ENCODE peak calls at places on chromosomes 5 and 9, in ten cellular contexts. One of them, this sample, is unnamed.

GRCh38 chr9:92726348-92726747 is 38.3 kb downstream of the BICD2 start:
- DNase-seq in naive thymus-derived CD8-positive, alpha-beta T cell: no peak
- DNase-seq in HEK293T: no peak
- DNase-seq in GM12865: no peak
- DNase-seq in stimulated activated CD8-positive, alpha-beta memory T cell treated with anti-CD3 and anti-CD28 coated beads, Interleukin-7, amount 100 ng/mL, for 4 hours: no peak
- DNase-seq in NCI-H1092: no peak
- DNase-seq in psoas muscle: no peak
- DNase-seq in GM13977: no peak
- DNase-seq in HCT116: no peak
- DNase-seq in HT1080: no peak
- DNase-seq in this sample: no peak

GRCh38 chr5:133890776-133891280 is 77.6 kb downstream of the C5orf15 start:
- DNase-seq in naive thymus-derived CD8-positive, alpha-beta T cell: no peak
- DNase-seq in HEK293T: no peak
- DNase-seq in GM12865: no peak
- DNase-seq in stimulated activated CD8-positive, alpha-beta memory T cell treated with anti-CD3 and anti-CD28 coated beads, Interleukin-7, amount 100 ng/mL, for 4 hours: no peak
- DNase-seq in NCI-H1092: no peak
- DNase-seq in psoas muscle: peak
- DNase-seq in GM13977: no peak
- DNase-seq in HCT116: no peak
- DNase-seq in HT1080: no peak
- DNase-seq in this sample: no peak

GRCh38 chr5:147051193-147051592 is 172.6 kb upstream of the PPP2R2B start:
- DNase-seq in naive thymus-derived CD8-positive, alpha-beta T cell: no peak
- DNase-seq in HEK293T: no peak
- DNase-seq in GM12865: no peak
- DNase-seq in stimulated activated CD8-positive, alpha-beta memory T cell treated with anti-CD3 and anti-CD28 coated beads, Interleukin-7, amount 100 ng/mL, for 4 hours: no peak
- DNase-seq in NCI-H1092: no peak
- DNase-seq in psoas muscle: no peak
- DNase-seq in GM13977: no peak
- DNase-seq in HCT116: no peak
- DNase-seq in HT1080: peak
- DNase-seq in this sample: no peak

GRCh38 chr5:61599370-61600140 is 267.5 kb downstream of the ZSWIM6 start:
- DNase-seq in naive thymus-derived CD8-positive, alpha-beta T cell: no peak
- DNase-seq in HEK293T: no peak
- DNase-seq in GM12865: no peak
- DNase-seq in stimulated activated CD8-positive, alpha-beta memory T cell treated with anti-CD3 and anti-CD28 coated beads, Interleukin-7, amount 100 ng/mL, for 4 hours: no peak
- DNase-seq in NCI-H1092: no peak
- DNase-seq in psoas muscle: peak
- DNase-seq in GM13977: no peak
- DNase-seq in HCT116: no peak
- DNase-seq in HT1080: peak
- DNase-seq in this sample: no peak

GRCh38 chr9:16133556-16134227 is 580.8 kb downstream of the CCDC171 start:
- DNase-seq in naive thymus-derived CD8-positive, alpha-beta T cell: peak
- DNase-seq in HEK293T: peak
- DNase-seq in GM12865: peak
- DNase-seq in stimulated activated CD8-positive, alpha-beta memory T cell treated with anti-CD3 and anti-CD28 coated beads, Interleukin-7, amount 100 ng/mL, for 4 hours: no peak
- DNase-seq in NCI-H1092: peak
- DNase-seq in psoas muscle: peak
- DNase-seq in GM13977: peak
- DNase-seq in HCT116: peak
- DNase-seq in HT1080: peak
- DNase-seq in this sample: no peak

GRCh38 chr9:68500457-68501158 is 40.1 kb downstream of the TMEM252 start:
- DNase-seq in naive thymus-derived CD8-positive, alpha-beta T cell: no peak
- DNase-seq in HEK293T: no peak
- DNase-seq in GM12865: no peak
- DNase-seq in stimulated activated CD8-positive, alpha-beta memory T cell treated with anti-CD3 and anti-CD28 coated beads, Interleukin-7, amount 100 ng/mL, for 4 hours: no peak
- DNase-seq in NCI-H1092: no peak
- DNase-seq in psoas muscle: no peak
- DNase-seq in GM13977: no peak
- DNase-seq in HCT116: no peak
- DNase-seq in HT1080: peak
- DNase-seq in this sample: no peak

GRCh38 chr5:96407441-96407840 is 25.6 kb downstream of the PCSK1 start:
- DNase-seq in naive thymus-derived CD8-positive, alpha-beta T cell: no peak
- DNase-seq in HEK293T: no peak
- DNase-seq in GM12865: no peak
- DNase-seq in stimulated activated CD8-positive, alpha-beta memory T cell treated with anti-CD3 and anti-CD28 coated beads, Interleukin-7, amount 100 ng/mL, for 4 hours: no peak
- DNase-seq in NCI-H1092: no peak
- DNase-seq in psoas muscle: no peak
- DNase-seq in GM13977: no peak
- DNase-seq in HCT116: no peak
- DNase-seq in HT1080: no peak
- DNase-seq in this sample: no peak

GRCh38 chr5:135005076-135005475 is 29.0 kb downstream of the PITX1 start:
- DNase-seq in naive thymus-derived CD8-positive, alpha-beta T cell: no peak
- DNase-seq in HEK293T: peak
- DNase-seq in GM12865: no peak
- DNase-seq in stimulated activated CD8-positive, alpha-beta memory T cell treated with anti-CD3 and anti-CD28 coated beads, Interleukin-7, amount 100 ng/mL, for 4 hours: no peak
- DNase-seq in NCI-H1092: no peak
- DNase-seq in psoas muscle: no peak
- DNase-seq in GM13977: no peak
- DNase-seq in HCT116: no peak
- DNase-seq in HT1080: no peak
- DNase-seq in this sample: no peak

GRCh38 chr5:1850324-1851154 is 32.2 kb downstream of the IRX4 start:
- DNase-seq in naive thymus-derived CD8-positive, alpha-beta T cell: no peak
- DNase-seq in HEK293T: no peak
- DNase-seq in GM12865: no peak
- DNase-seq in stimulated activated CD8-positive, alpha-beta memory T cell treated with anti-CD3 and anti-CD28 coated beads, Interleukin-7, amount 100 ng/mL, for 4 hours: no peak
- DNase-seq in NCI-H1092: no peak
- DNase-seq in psoas muscle: peak
- DNase-seq in GM13977: no peak
- DNase-seq in HCT116: no peak
- DNase-seq in HT1080: no peak
- DNase-seq in this sample: no peak

GRCh38 chr9:38278931-38279532 is 113.5 kb upstream of the ALDH1B1 start:
- DNase-seq in naive thymus-derived CD8-positive, alpha-beta T cell: no peak
- DNase-seq in HEK293T: no peak
- DNase-seq in GM12865: no peak
- DNase-seq in stimulated activated CD8-positive, alpha-beta memory T cell treated with anti-CD3 and anti-CD28 coated beads, Interleukin-7, amount 100 ng/mL, for 4 hours: no peak
- DNase-seq in NCI-H1092: no peak
- DNase-seq in psoas muscle: no peak
- DNase-seq in GM13977: no peak
- DNase-seq in HCT116: no peak
- DNase-seq in HT1080: no peak
- DNase-seq in this sample: no peak

GRCh38 chr5:58497956-58498942 is 7.0 kb downstream of the GAPT start:
- DNase-seq in naive thymus-derived CD8-positive, alpha-beta T cell: no peak
- DNase-seq in HEK293T: peak
- DNase-seq in GM12865: no peak
- DNase-seq in stimulated activated CD8-positive, alpha-beta memory T cell treated with anti-CD3 and anti-CD28 coated beads, Interleukin-7, amount 100 ng/mL, for 4 hours: no peak
- DNase-seq in NCI-H1092: peak
- DNase-seq in psoas muscle: no peak
- DNase-seq in GM13977: no peak
- DNase-seq in HCT116: peak
- DNase-seq in HT1080: no peak
- DNase-seq in this sample: peak

GRCh38 chr5:135626636-135627035 is 47.8 kb upstream of the CXCL14 start:
- DNase-seq in naive thymus-derived CD8-positive, alpha-beta T cell: no peak
- DNase-seq in HEK293T: no peak
- DNase-seq in GM12865: no peak
- DNase-seq in stimulated activated CD8-positive, alpha-beta memory T cell treated with anti-CD3 and anti-CD28 coated beads, Interleukin-7, amount 100 ng/mL, for 4 hours: no peak
- DNase-seq in NCI-H1092: no peak
- DNase-seq in psoas muscle: no peak
- DNase-seq in GM13977: no peak
- DNase-seq in HCT116: no peak
- DNase-seq in HT1080: no peak
- DNase-seq in this sample: no peak

GRCh38 chr9:19148170-19148569 is 20.9 kb upstream of the PLIN2 start:
- DNase-seq in naive thymus-derived CD8-positive, alpha-beta T cell: no peak
- DNase-seq in HEK293T: no peak
- DNase-seq in GM12865: no peak
- DNase-seq in stimulated activated CD8-positive, alpha-beta memory T cell treated with anti-CD3 and anti-CD28 coated beads, Interleukin-7, amount 100 ng/mL, for 4 hours: no peak
- DNase-seq in NCI-H1092: peak
- DNase-seq in psoas muscle: no peak
- DNase-seq in GM13977: no peak
- DNase-seq in HCT116: no peak
- DNase-seq in HT1080: no peak
- DNase-seq in this sample: no peak

GRCh38 chr5:176818391-176819098 is 8.2 kb downstream of the UNC5A start:
- DNase-seq in naive thymus-derived CD8-positive, alpha-beta T cell: peak
- DNase-seq in HEK293T: no peak
- DNase-seq in GM12865: no peak
- DNase-seq in stimulated activated CD8-positive, alpha-beta memory T cell treated with anti-CD3 and anti-CD28 coated beads, Interleukin-7, amount 100 ng/mL, for 4 hours: no peak
- DNase-seq in NCI-H1092: no peak
- DNase-seq in psoas muscle: no peak
- DNase-seq in GM13977: peak
- DNase-seq in HCT116: peak
- DNase-seq in HT1080: no peak
- DNase-seq in this sample: no peak

GRCh38 chr9:127508901-127509260 is 57.6 kb downstream of the LRSAM1 start:
- DNase-seq in naive thymus-derived CD8-positive, alpha-beta T cell: no peak
- DNase-seq in HEK293T: no peak
- DNase-seq in GM12865: no peak
- DNase-seq in stimulated activated CD8-positive, alpha-beta memory T cell treated with anti-CD3 and anti-CD28 coated beads, Interleukin-7, amount 100 ng/mL, for 4 hours: no peak
- DNase-seq in NCI-H1092: no peak
- DNase-seq in psoas muscle: no peak
- DNase-seq in GM13977: no peak
- DNase-seq in HCT116: no peak
- DNase-seq in HT1080: no peak
- DNase-seq in this sample: no peak

GRCh38 chr9:71393011-71393410 is 271.6 kb upstream of the TRPM3 start:
- DNase-seq in naive thymus-derived CD8-positive, alpha-beta T cell: no peak
- DNase-seq in HEK293T: no peak
- DNase-seq in GM12865: no peak
- DNase-seq in stimulated activated CD8-positive, alpha-beta memory T cell treated with anti-CD3 and anti-CD28 coated beads, Interleukin-7, amount 100 ng/mL, for 4 hours: no peak
- DNase-seq in NCI-H1092: no peak
- DNase-seq in psoas muscle: no peak
- DNase-seq in GM13977: no peak
- DNase-seq in HCT116: no peak
- DNase-seq in HT1080: no peak
- DNase-seq in this sample: no peak

GRCh38 chr5:78065663-78066062 is 228.8 kb downstream of the AP3B1 start:
- DNase-seq in naive thymus-derived CD8-positive, alpha-beta T cell: no peak
- DNase-seq in HEK293T: no peak
- DNase-seq in GM12865: peak
- DNase-seq in stimulated activated CD8-positive, alpha-beta memory T cell treated with anti-CD3 and anti-CD28 coated beads, Interleukin-7, amount 100 ng/mL, for 4 hours: no peak
- DNase-seq in NCI-H1092: no peak
- DNase-seq in psoas muscle: no peak
- DNase-seq in GM13977: no peak
- DNase-seq in HCT116: no peak
- DNase-seq in HT1080: no peak
- DNase-seq in this sample: no peak

GRCh38 chr5:114237766-114238165 is 124.1 kb upstream of the KCNN2 start:
- DNase-seq in naive thymus-derived CD8-positive, alpha-beta T cell: no peak
- DNase-seq in HEK293T: no peak
- DNase-seq in GM12865: peak
- DNase-seq in stimulated activated CD8-positive, alpha-beta memory T cell treated with anti-CD3 and anti-CD28 coated beads, Interleukin-7, amount 100 ng/mL, for 4 hours: no peak
- DNase-seq in NCI-H1092: no peak
- DNase-seq in psoas muscle: no peak
- DNase-seq in GM13977: no peak
- DNase-seq in HCT116: peak
- DNase-seq in HT1080: peak
- DNase-seq in this sample: no peak

GRCh38 chr5:691817-692529 is 1.2 kb downstream of the TPPP start:
- DNase-seq in naive thymus-derived CD8-positive, alpha-beta T cell: no peak
- DNase-seq in HEK293T: no peak
- DNase-seq in GM12865: no peak
- DNase-seq in stimulated activated CD8-positive, alpha-beta memory T cell treated with anti-CD3 and anti-CD28 coated beads, Interleukin-7, amount 100 ng/mL, for 4 hours: no peak
- DNase-seq in NCI-H1092: no peak
- DNase-seq in psoas muscle: peak
- DNase-seq in GM13977: no peak
- DNase-seq in HCT116: no peak
- DNase-seq in HT1080: no peak
- DNase-seq in this sample: no peak

GRCh38 chr5:398475-399295 is 44.3 kb upstream of the EXOC3 start:
- DNase-seq in naive thymus-derived CD8-positive, alpha-beta T cell: no peak
- DNase-seq in HEK293T: no peak
- DNase-seq in GM12865: no peak
- DNase-seq in stimulated activated CD8-positive, alpha-beta memory T cell treated with anti-CD3 and anti-CD28 coated beads, Interleukin-7, amount 100 ng/mL, for 4 hours: no peak
- DNase-seq in NCI-H1092: no peak
- DNase-seq in psoas muscle: peak
- DNase-seq in GM13977: no peak
- DNase-seq in HCT116: no peak
- DNase-seq in HT1080: no peak
- DNase-seq in this sample: no peak